ENCODE peak calls at places on chromosomes 12 and 14, in four cellular contexts. J is fibroblast of lung, L is NCI-H2081, W is suprapubic skin. I is an unnamed sample.

GRCh38 chr14:94717808-94718207 is 52.1 kb downstream of the GSC start:
- DNase-seq in J (no peak), L (no peak), W (no peak), I (no peak)

GRCh38 chr12:67909681-67910080 is 79.6 kb upstream of the IFNG-AS1 start:
- DNase-seq in J (no peak), L (no peak), W (no peak), I (no peak)

GRCh38 chr14:96421236-96421635 is 29.3 kb downstream of the AK7 start:
- DNase-seq in J (no peak), L (no peak), W (no peak), I (no peak)

GRCh38 chr12:95736631-95737030 is 53.9 kb downstream of the NTN4 start:
- DNase-seq in J (peak), L (no peak), W (no peak), I (peak)

GRCh38 chr12:110785240-110785639 is 42.5 kb upstream of the PPP1CC start:
- DNase-seq in J (no peak), L (no peak), W (no peak), I (no peak)

GRCh38 chr12:9615420-9616135 is 7.9 kb upstream of the KLRB1 start:
- DNase-seq in J (no peak), L (no peak), W (no peak), I (no peak)

GRCh38 chr12:126847005-126847629 is 1419.9 kb upstream of the TMEM132C start:
- DNase-seq in J (no peak), L (no peak), W (no peak), I (no peak)

GRCh38 chr14:94771191-94771905 is 1.4 kb upstream of the GSC start:
- DNase-seq in J (no peak), L (no peak), W (no peak), I (no peak)

GRCh38 chr14:95660550-95661515 is 25.4 kb upstream of the TCL1B start:
- DNase-seq in J (no peak), L (no peak), W (no peak), I (no peak)

GRCh38 chr12:43109626-43110345 is 442.2 kb downstream of the ADAMTS20 start:
- DNase-seq in J (no peak), L (no peak), W (no peak), I (no peak)

GRCh38 chr12:108969622-108970021 is 51.2 kb downstream of the SVOP start:
- DNase-seq in J (no peak), L (no peak), W (no peak), I (no peak)

GRCh38 chr14:104075530-104076151 is 9.9 kb upstream of the ASPG start:
- DNase-seq in J (peak), L (no peak), W (no peak), I (no peak)

GRCh38 chr14:32939254-32940065 is 781 bp downstream of the NPAS3 start:
- DNase-seq in J (peak), L (peak), W (peak), I (peak)

GRCh38 chr12:10873374-10873773 is 10.7 kb downstream of the PRH1 start:
- DNase-seq in J (peak), L (no peak), W (no peak), I (no peak)

GRCh38 chr12:64943686-64944085 is 119.2 kb downstream of the TBC1D30 start:
- DNase-seq in J (peak), L (no peak), W (no peak), I (no peak)

GRCh38 chr14:94331462-94331861 is 8.3 kb upstream of the SERPINA6 start:
- DNase-seq in J (no peak), L (no peak), W (no peak), I (no peak)

GRCh38 chr14:68682166-68683103 is 110.4 kb downstream of the ZFP36L1 start:
- DNase-seq in J (peak), L (peak), W (no peak), I (peak)